ENCODE peak calls at places on chromosomes 16 and 17, in four cellular contexts. S is Calu3, K is activated T-helper 1 cell treated with Interleukin-2 at 50 U/mL for 16 hours, Z is H1. F is an unnamed sample.

GRCh38 chr17:82025401-82026107 is 2.4 kb downstream of the LRRC45 start:
- DNase-seq in S (no peak), K (no peak), Z (no peak), F (no peak)

GRCh38 chr16:85613609-85614337 is 651 bp downstream of the GSE1 start:
- DNase-seq in S (peak; percentile 69), K (no peak), Z (no peak), F (no peak)

GRCh38 chr16:30185683-30186421 is 2.5 kb downstream of the CORO1A start:
- DNase-seq in S (no peak), K (peak; percentile 75), Z (no peak), F (peak; percentile 99)

GRCh38 chr16:24758373-24758772 is 28.9 kb downstream of the TNRC6A start:
- DNase-seq in S (no peak), K (no peak), Z (no peak), F (no peak)

GRCh38 chr17:7745748-7746470 is 28.4 kb downstream of the DNAH2 start:
- DNase-seq in S (peak; percentile 50), K (no peak), Z (no peak), F (no peak)

GRCh38 chr16:27445502-27446175 is 43.7 kb downstream of the IL21R start:
- DNase-seq in S (no peak), K (no peak), Z (no peak), F (no peak)

GRCh38 chr17:18182190-18182977 is 1.2 kb upstream of the ALKBH5 start:
- DNase-seq in S (no peak), K (no peak), Z (no peak), F (peak; percentile 35)

GRCh38 chr16:50778284-50779163 is 36.6 kb downstream of the CYLD start:
- DNase-seq in S (no peak), K (no peak), Z (no peak), F (no peak)

GRCh38 chr16:12573730-12574383 is 229.8 kb downstream of the CPPED1 start:
- DNase-seq in S (peak; percentile 84), K (peak; percentile 7), Z (peak; percentile 47), F (peak; percentile 67)

GRCh38 chr17:66432558-66432957 is 130.1 kb downstream of the PRKCA start:
- DNase-seq in S (no peak), K (no peak), Z (no peak), F (no peak)

GRCh38 chr16:48537909-48538745 is 71.9 kb downstream of the N4BP1 start:
- DNase-seq in S (no peak), K (no peak), Z (no peak), F (no peak)

GRCh38 chr16:48274476-48274875 is 27.1 kb upstream of the ABCC11 start:
- DNase-seq in S (no peak), K (no peak), Z (no peak), F (no peak)

GRCh38 chr17:16882243-16882925 is 89.5 kb downstream of the TNFRSF13B start:
- DNase-seq in S (no peak), K (no peak), Z (no peak), F (no peak)

GRCh38 chr17:76678330-76678729 is 32.4 kb downstream of the MXRA7 start:
- DNase-seq in S (no peak), K (peak; percentile 13), Z (no peak), F (peak; percentile 42)

GRCh38 chr17:72962099-72962498 is 130.4 kb downstream of the SLC39A11 start:
- DNase-seq in S (no peak), K (no peak), Z (no peak), F (no peak)

GRCh38 chr17:31674305-31674704 is 184.7 kb downstream of the COPRS start:
- DNase-seq in S (no peak), K (no peak), Z (no peak), F (no peak)

GRCh38 chr16:86541560-86541959 is 13.5 kb downstream of the MTHFSD start:
- DNase-seq in S (no peak), K (no peak), Z (no peak), F (no peak)

GRCh38 chr16:20763461-20764232 is at the start of gene ACSM3:
- DNase-seq in S (peak; percentile 89), K (peak; percentile 26), Z (peak; percentile 13), F (peak; percentile 52)

GRCh38 chr16:25692734-25693508 is 1.2 kb downstream of the HS3ST4 start:
- DNase-seq in S (no peak), K (no peak), Z (no peak), F (no peak)

GRCh38 chr16:1214693-1215092 is 10.4 kb downstream of the TPSG1 start:
- DNase-seq in S (no peak), K (no peak), Z (no peak), F (no peak)

GRCh38 chr16:11553371-11553770 is 33.3 kb downstream of the LITAF start:
- DNase-seq in S (no peak), K (no peak), Z (no peak), F (no peak)

GRCh38 chr16:66248096-66248495 is 118.4 kb upstream of the CDH5 start:
- DNase-seq in S (no peak), K (no peak), Z (no peak), F (no peak)

GRCh38 chr16:19375561-19376158 is 42.0 kb upstream of the TMC5 start:
- DNase-seq in S (peak; percentile 60), K (no peak), Z (peak; percentile 2), F (no peak)

GRCh38 chr17:44266402-44267164 is 1.4 kb downstream of the SLC4A1 start:
- DNase-seq in S (no peak), K (no peak), Z (no peak), F (no peak)

GRCh38 chr17:82913304-82914043 is 73.7 kb upstream of the ZNF750 start:
- DNase-seq in S (peak; percentile 32), K (no peak), Z (no peak), F (no peak)

GRCh38 chr16:12706628-12707027 is 97.1 kb downstream of the CPPED1 start:
- DNase-seq in S (no peak), K (no peak), Z (no peak), F (no peak)

GRCh38 chr17:68318103-68318991 is 27.1 kb downstream of the ARSG start:
- DNase-seq in S (peak; percentile 54), K (no peak), Z (no peak), F (no peak)